ENCODE peak calls at places on chromosomes 4 and X, in nine cellular contexts. N is fibroblast of villous mesenchyme, X is tibial artery, L is Caco-2, E is fibroblast of pulmonary artery, M is heart left ventricle, H is skeletal muscle cell, V is heart right ventricle, T is sigmoid colon. B is an unnamed sample.

GRCh38 chr4:136395212-136395722 is 1137.0 kb downstream of the PCDH18 start:
- DNase-seq in N (no peak), X (no peak), L (no peak), E (no peak), M (peak), H (no peak), V (no peak), T (no peak), B (no peak)

GRCh38 chr4:54090804-54091623 is 8.9 kb upstream of the GSX2 start:
- DNase-seq in N (peak), X (peak), L (peak), E (no peak), M (peak), H (no peak), V (peak), T (no peak), B (no peak)

GRCh38 chrX:67787196-67787595 is 243.4 kb downstream of the AR start:
- DNase-seq in N (peak), X (no peak), L (no peak), E (no peak), M (no peak), H (no peak), V (no peak), T (no peak), B (peak)

GRCh38 chr4:170391066-170391754 is 301.5 kb upstream of the AADAT start:
- DNase-seq in N (peak), X (no peak), L (no peak), E (peak), M (no peak), H (peak), V (no peak), T (no peak), B (peak)

GRCh38 chrX:79287724-79288123 is 79.4 kb downstream of the ITM2A start:
- DNase-seq in N (no peak), X (no peak), L (no peak), E (no peak), M (no peak), H (no peak), V (no peak), T (no peak), B (no peak)

GRCh38 chr4:2265113-2266110 is 3.5 kb upstream of the MXD4 start:
- DNase-seq in N (no peak), X (no peak), L (no peak), E (no peak), M (peak), H (no peak), V (no peak), T (no peak), B (no peak)

GRCh38 chr4:107850438-107850837 is 25.7 kb downstream of the SGMS2 start:
- DNase-seq in N (no peak), X (no peak), L (no peak), E (no peak), M (no peak), H (no peak), V (no peak), T (no peak), B (no peak)

GRCh38 chrX:3522016-3522690 is 175.7 kb upstream of the MXRA5 start:
- DNase-seq in N (peak), X (no peak), L (no peak), E (peak), M (no peak), H (peak), V (no peak), T (no peak), B (peak)

GRCh38 chr4:121411151-121411744 is 30.4 kb upstream of the QRFPR start:
- DNase-seq in N (no peak), X (no peak), L (no peak), E (no peak), M (no peak), H (no peak), V (no peak), T (no peak), B (no peak)

GRCh38 chr4:25628441-25628840 is 27.2 kb upstream of the SLC34A2 start:
- DNase-seq in N (no peak), X (no peak), L (no peak), E (no peak), M (no peak), H (no peak), V (no peak), T (peak), B (no peak)

GRCh38 chrX:68717196-68717595 is 69.7 kb downstream of the STARD8 start:
- DNase-seq in N (no peak), X (no peak), L (no peak), E (no peak), M (no peak), H (no peak), V (no peak), T (peak), B (no peak)

GRCh38 chr4:143558286-143558685 is 44.8 kb downstream of the SMARCA5 start:
- DNase-seq in N (no peak), X (no peak), L (no peak), E (no peak), M (no peak), H (no peak), V (no peak), T (no peak), B (no peak)

GRCh38 chr4:170051402-170051801 is 25.2 kb upstream of the MFAP3L start:
- DNase-seq in N (no peak), X (no peak), L (no peak), E (no peak), M (no peak), H (no peak), V (no peak), T (no peak), B (no peak)

GRCh38 chr4:98284640-98285046 is 23.5 kb downstream of the RAP1GDS1 start:
- DNase-seq in N (no peak), X (no peak), L (peak), E (no peak), M (no peak), H (no peak), V (no peak), T (no peak), B (no peak)

GRCh38 chr4:76059750-76060149 is 14.8 kb upstream of the ART3 start:
- DNase-seq in N (no peak), X (no peak), L (no peak), E (no peak), M (no peak), H (no peak), V (no peak), T (no peak), B (no peak)

GRCh38 chr4:41203169-41203568 is 11.2 kb downstream of the APBB2 start:
- DNase-seq in N (no peak), X (no peak), L (no peak), E (peak), M (no peak), H (no peak), V (no peak), T (no peak), B (no peak)
- H3K4me3 ChIP-seq in N (no peak), X (no peak), L (no peak), E (peak), M (no peak), H (no peak), V (no peak), T (no peak), B (no peak)

GRCh38 chrX:113892891-113893290 is 691.0 kb upstream of the HTR2C start:
- DNase-seq in N (no peak), X (no peak), L (no peak), E (no peak), M (no peak), H (no peak), V (no peak), T (no peak), B (no peak)

DNA sequence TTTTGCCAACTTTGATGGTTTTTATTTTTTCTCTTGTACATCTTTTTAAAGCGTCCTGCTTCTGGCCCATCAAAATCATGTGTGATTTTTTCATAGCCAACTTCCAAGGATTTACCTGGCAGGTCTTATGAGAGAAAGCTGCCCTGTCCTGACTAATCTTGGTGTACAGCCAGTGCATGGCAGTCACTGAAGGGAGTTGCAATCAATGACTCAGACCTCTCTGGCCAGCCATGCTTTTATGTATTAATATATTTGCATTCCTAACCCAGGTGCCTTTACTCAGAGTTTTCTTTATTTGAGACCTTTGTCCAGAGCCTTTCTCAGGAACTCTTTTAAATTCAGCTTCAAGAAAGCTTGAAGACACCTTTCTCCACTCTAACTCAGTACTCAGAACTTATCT is 691.5 kb upstream of the HTR2C start:
- DNase-seq in N (no peak), X (no peak), L (no peak), E (no peak), M (no peak), H (no peak), V (no peak), T (no peak), B (no peak)
- H3K4me3 ChIP-seq in N (no peak), X (no peak), L (no peak), E (no peak), M (no peak), H (no peak), V (no peak), T (no peak), B (no peak)

GRCh38 chr4:32831104-32831503 is 2110.9 kb downstream of the PCDH7 start:
- DNase-seq in N (no peak), X (no peak), L (no peak), E (no peak), M (no peak), H (no peak), V (no peak), T (no peak), B (no peak)
- H3K4me3 ChIP-seq in N (no peak), X (no peak), L (no peak), E (no peak), M (no peak), H (no peak), V (no peak), T (no peak), B (no peak)

DNA sequence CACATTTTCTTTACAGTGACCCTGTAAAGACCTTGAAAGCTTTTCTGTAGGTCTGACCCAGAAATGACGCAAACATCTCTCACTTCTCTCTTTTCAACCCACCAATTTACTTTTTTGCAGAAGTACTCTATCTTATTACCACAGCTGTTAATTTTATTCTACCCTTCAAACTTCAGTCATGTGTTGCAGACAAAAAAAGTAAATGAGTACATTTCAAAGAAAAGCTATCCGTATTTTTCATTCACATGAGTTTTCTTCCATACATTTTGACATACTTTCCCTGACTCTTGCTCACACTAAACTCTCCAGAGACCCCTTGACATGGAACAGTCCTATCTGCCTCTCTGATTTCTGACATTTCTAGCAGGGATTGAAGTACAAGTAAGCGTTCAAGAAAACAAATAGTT is 51.7 kb downstream of the SLC7A11 start:
- DNase-seq in N (no peak), X (no peak), L (no peak), E (no peak), M (no peak), H (no peak), V (no peak), T (no peak), B (no peak)
- H3K4me3 ChIP-seq in N (no peak), X (no peak), L (no peak), E (no peak), M (no peak), H (no peak), V (no peak), T (no peak), B (no peak)

DNA sequence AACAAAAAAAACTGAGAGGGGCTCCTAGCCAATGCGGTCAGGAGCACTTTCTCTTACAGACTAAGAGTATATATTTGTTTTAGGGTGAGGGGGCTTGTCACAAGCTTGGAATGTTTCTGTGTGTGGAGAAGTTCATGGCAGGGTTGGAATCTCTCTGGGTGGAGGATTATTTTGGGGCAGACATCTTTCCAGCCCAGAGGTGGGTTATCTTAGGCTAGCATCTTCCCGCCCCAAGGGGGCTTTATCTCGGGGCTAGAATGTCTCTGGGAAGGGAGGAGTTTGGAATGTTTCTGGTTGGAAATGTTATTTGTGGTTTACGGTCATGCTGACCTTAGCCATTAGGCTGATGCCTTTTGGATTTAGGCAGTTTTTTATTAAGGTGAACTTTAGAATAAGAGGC is 205.7 kb downstream of the RELL1 start:
- DNase-seq in N (no peak), X (no peak), L (peak), E (no peak), M (no peak), H (no peak), V (no peak), T (no peak), B (no peak)
- H3K4me3 ChIP-seq in N (no peak), X (no peak), L (no peak), E (no peak), M (no peak), H (no peak), V (no peak), T (no peak), B (no peak)

GRCh38 chr4:119093042-119093827 is 42.4 kb upstream of the MYOZ2 start:
- DNase-seq in N (peak), X (no peak), L (peak), E (peak), M (no peak), H (no peak), V (no peak), T (no peak), B (no peak)
- H3K4me3 ChIP-seq in N (no peak), X (no peak), L (no peak), E (no peak), M (no peak), H (no peak), V (no peak), T (no peak), B (no peak)

DNA sequence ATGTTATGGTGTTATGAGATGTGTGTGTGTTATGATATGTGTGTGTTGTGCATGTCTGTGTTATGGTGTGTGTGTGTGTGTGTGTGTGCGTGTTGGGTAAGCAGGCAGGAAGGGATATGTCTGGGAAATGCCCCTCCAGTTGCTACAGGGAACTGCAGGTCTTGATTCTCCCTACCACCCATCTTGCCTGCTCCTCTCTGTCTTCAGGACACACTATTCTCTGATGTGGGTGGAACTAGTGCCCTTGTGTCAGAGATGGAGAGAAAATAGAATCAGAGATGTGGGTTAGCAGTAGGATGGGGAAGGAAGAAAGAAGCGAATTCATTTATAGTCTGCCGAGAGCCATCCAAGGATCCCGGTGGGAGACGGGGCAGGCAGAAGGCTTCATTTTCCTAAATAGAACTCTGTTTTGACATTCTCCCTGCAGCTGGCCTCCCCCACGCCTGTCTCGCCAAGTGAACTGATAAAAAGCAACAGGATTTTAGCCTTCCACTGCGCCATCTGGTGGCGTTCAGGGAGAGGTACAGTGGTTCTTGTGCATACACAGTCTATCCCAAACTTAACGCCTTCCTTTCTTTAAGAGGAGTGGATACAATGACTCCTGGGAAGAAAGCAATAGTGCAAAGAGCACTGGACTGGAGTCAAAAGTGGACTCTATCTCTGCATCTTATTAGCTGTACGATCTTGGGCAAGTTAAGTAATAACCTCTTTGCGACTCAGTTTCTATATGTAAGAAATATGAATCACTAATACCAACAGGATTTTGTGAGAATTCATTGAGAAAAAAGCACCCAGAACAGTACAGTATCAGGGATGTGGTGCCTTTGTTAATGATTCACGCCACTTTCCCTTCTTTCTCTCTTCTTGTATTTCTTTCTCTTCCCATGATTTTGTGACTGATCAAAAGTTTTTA is 14.1 kb upstream of the MGST2 start:
- DNase-seq in N (peak), X (peak), L (peak), E (peak), M (peak), H (no peak), V (peak), T (peak), B (no peak)
- H3K4me3 ChIP-seq in N (no peak), X (peak), L (no peak), E (no peak), M (no peak), H (no peak), V (peak), T (peak), B (no peak)

B was measured in BJ.